ENCODE peak calls at places on chromosome 14, in eight cellular contexts. Y is psoas muscle, V is tibial artery, G is heart left ventricle, J is left lung, M is Peyer's patch, P is hepatocyte, X is lung. L is an unnamed sample. For H3K9me3, the result is how much of the 10 kb centered on the place peaks cover.

GRCh38 chr14:60724080-60724618 is at the start of gene SIX4:
- DNase-seq in X (peak), Y (peak), P (peak), J (peak), G (peak), M (peak), V (peak), L (peak)

GRCh38 chr14:34997762-34998161 is 15.0 kb downstream of the SRP54 start:
- DNase-seq in J (no peak), Y (no peak), G (no peak), X (no peak), V (no peak), P (no peak), M (no peak), L (no peak)

GRCh38 chr14:103094406-103095209 is at the start of gene EXOC3L4:
- DNase-seq in P (peak), Y (no peak), G (peak), J (no peak), M (peak), X (no peak), V (no peak), L (no peak)

GRCh38 chr14:68807148-68807600 is 14.3 kb upstream of the ZFP36L1 start:
- DNase-seq in G (peak), P (peak), V (peak), Y (peak), M (peak), J (peak), X (peak), L (peak)

GRCh38 chr14:82537831-82538230 is 1004.2 kb upstream of the SEL1L start:
- DNase-seq in M (no peak), V (no peak), G (no peak), J (no peak), P (no peak), Y (no peak), X (no peak), L (no peak)

GRCh38 chr14:60652674-60653387 is 3.6 kb upstream of the SIX1 start:
- DNase-seq in G (no peak), M (no peak), Y (no peak), P (no peak), J (no peak), X (no peak), V (no peak), L (no peak)

GRCh38 chr14:39376671-39377403 is 55.4 kb downstream of the FBXO33 start:
- DNase-seq in J (no peak), V (no peak), P (peak), X (no peak), Y (no peak), M (no peak), G (no peak), L (no peak)

GRCh38 chr14:93105362-93105761 is 10.4 kb downstream of the ITPK1 start:
- DNase-seq in G (no peak), V (peak), X (peak), Y (peak), M (no peak), P (no peak), J (peak), L (no peak)

GRCh38 chr14:94123296-94123695 is 6.1 kb downstream of the IFI27L2 start:
- DNase-seq in M (no peak), Y (no peak), J (no peak), V (no peak), P (no peak), G (no peak), X (no peak), L (no peak)

GRCh38 chr14:91867316-91867988 is at the start of gene TC2N:
- DNase-seq in Y (no peak), J (no peak), V (no peak), M (no peak), G (no peak), X (no peak), P (no peak), L (no peak)

GRCh38 chr14:96136361-96136760 is 68.3 kb upstream of the BDKRB2 start:
- DNase-seq in Y (no peak), J (no peak), M (no peak), G (no peak), V (no peak), X (no peak), P (peak), L (no peak)

GRCh38 chr14:88681755-88682494 is 110.8 kb downstream of the EML5 start:
- DNase-seq in V (no peak), P (no peak), X (no peak), Y (no peak), J (no peak), M (no peak), G (no peak), L (no peak)

GRCh38 chr14:88535149-88535548 is 19.7 kb downstream of the PTPN21 start:
- DNase-seq in Y (no peak), M (no peak), V (no peak), P (peak), X (no peak), G (no peak), J (no peak), L (no peak)

GRCh38 chr14:55131782-55132181 is 2.7 kb downstream of the LGALS3 start:
- DNase-seq in Y (no peak), J (no peak), G (no peak), V (no peak), M (no peak), X (no peak), P (no peak), L (no peak)

GRCh38 chr14:35223927-35224326 is 68.3 kb upstream of the PSMA6 start:
- DNase-seq in G (no peak), V (no peak), Y (no peak), X (no peak), P (no peak), M (no peak), J (no peak), L (no peak)

GRCh38 chr14:64812412-64812811 is 67.3 kb downstream of the SPTB start:
- DNase-seq in M (peak), J (peak), V (no peak), P (peak), Y (peak), G (no peak), X (peak), L (no peak)

GRCh38 chr14:75229923-75230792 is 48.5 kb upstream of the FOS start:
- DNase-seq in M (no peak), V (no peak), J (no peak), X (no peak), Y (peak), P (peak), G (no peak), L (peak)

GRCh38 chr14:102761206-102761605 is 16.0 kb upstream of the TRAF3 start:
- DNase-seq in J (no peak), G (no peak), Y (no peak), V (no peak), M (no peak), X (no peak), P (no peak), L (no peak)

GRCh38 chr14:22908601-22909000 is 10.3 kb downstream of the RBM23 start:
- DNase-seq in G (no peak), X (no peak), Y (no peak), P (no peak), J (no peak), M (no peak), V (no peak), L (no peak)

GRCh38 chr14:42190744-42191143 is 584.1 kb downstream of the LRFN5 start:
- DNase-seq in G (no peak), Y (no peak), V (no peak), M (no peak), X (no peak), J (no peak), P (no peak), L (no peak)

GRCh38 chr14:58341152-58341748 is 42.9 kb downstream of the ARID4A start:
- DNase-seq in V (no peak), Y (no peak), P (no peak), G (no peak), M (no peak), J (no peak), X (no peak), L (no peak)

GRCh38 chr14:59362533-59362932 is 102.6 kb downstream of the GPR135 start:
- DNase-seq in V (no peak), J (no peak), G (no peak), X (no peak), Y (no peak), P (no peak), M (no peak), L (no peak)

GRCh38 chr14:61101803-61102548 is 120.9 kb downstream of the SLC38A6 start:
- DNase-seq in Y (no peak), P (no peak), X (no peak), M (no peak), J (no peak), G (no peak), V (no peak), L (no peak)

GRCh38 chr14:54893151-54893760 is 9.4 kb downstream of the GCH1 start:
- DNase-seq in Y (no peak), P (peak), X (no peak), G (no peak), J (no peak), M (no peak), V (no peak), L (peak)

GRCh38 chr14:91243098-91243483 is 1.4 kb downstream of the GPR68 start:
- DNase-seq in P (no peak), V (no peak), J (no peak), M (no peak), Y (no peak), G (no peak), X (no peak), L (no peak)

GRCh38 chr14:101357559-101358319 is 203.6 kb upstream of the DIO3 start:
- DNase-seq in J (no peak), P (no peak), M (no peak), V (no peak), X (no peak), G (no peak), Y (peak), L (no peak)

GRCh38 chr14:78840898-78841297 is 670.7 kb downstream of the NRXN3 start:
- DNase-seq in M (no peak), X (no peak), V (no peak), P (no peak), J (no peak), Y (no peak), G (no peak), L (no peak)

GRCh38 chr14:102696332-102696731 is 80.9 kb upstream of the TRAF3 start:
- DNase-seq in V (no peak), X (no peak), Y (no peak), J (no peak), G (no peak), P (peak), M (peak), L (no peak)

GRCh38 chr14:59964251-59965007 is 44.5 kb downstream of the LRRC9 start:
- DNase-seq in Y (no peak), G (no peak), V (no peak), X (no peak), M (no peak), J (no peak), P (no peak), L (no peak)

GRCh38 chr14:100147691-100148464 is 11.6 kb downstream of the DEGS2 start:
- DNase-seq in X (no peak), Y (no peak), G (no peak), J (no peak), P (no peak), V (no peak), M (peak), L (no peak)

GRCh38 chr14:24976599-24976998 is 73.3 kb downstream of the STXBP6 start:
- DNase-seq in Y (no peak), M (no peak), X (no peak), G (no peak), V (no peak), J (no peak), P (no peak), L (no peak)

GRCh38 chr14:74988131-74988530 is 14.6 kb upstream of the EIF2B2 start:
- DNase-seq in J (no peak), G (no peak), M (no peak), X (no peak), P (no peak), Y (no peak), V (no peak), L (no peak)

GRCh38 chr14:100308112-100308792 is 2.0 kb upstream of the SLC25A29 start:
- DNase-seq in P (no peak), M (no peak), G (no peak), Y (no peak), V (no peak), J (no peak), X (no peak), L (no peak)

GRCh38 chr14:92652413-92653151 is 95.8 kb downstream of the LGMN start:
- DNase-seq in J (no peak), P (no peak), G (no peak), X (no peak), M (no peak), Y (no peak), V (no peak), L (no peak)

GRCh38 chr14:100078997-100079561 is 13.9 kb downstream of the EVL start:
- DNase-seq in G (no peak), V (no peak), M (no peak), X (no peak), Y (no peak), J (no peak), P (peak), L (peak)

GRCh38 chr14:23297878-23298277 is 4.8 kb downstream of the PPP1R3E start:
- DNase-seq in Y (no peak), J (no peak), G (no peak), V (no peak), X (no peak), M (no peak), P (no peak), L (no peak)

GRCh38 chr14:36519431-36520321 is at the start of gene NKX2-1:
- DNase-seq in M (no peak), V (no peak), Y (no peak), X (peak), G (no peak), P (no peak), J (peak), L (no peak)

DNA sequence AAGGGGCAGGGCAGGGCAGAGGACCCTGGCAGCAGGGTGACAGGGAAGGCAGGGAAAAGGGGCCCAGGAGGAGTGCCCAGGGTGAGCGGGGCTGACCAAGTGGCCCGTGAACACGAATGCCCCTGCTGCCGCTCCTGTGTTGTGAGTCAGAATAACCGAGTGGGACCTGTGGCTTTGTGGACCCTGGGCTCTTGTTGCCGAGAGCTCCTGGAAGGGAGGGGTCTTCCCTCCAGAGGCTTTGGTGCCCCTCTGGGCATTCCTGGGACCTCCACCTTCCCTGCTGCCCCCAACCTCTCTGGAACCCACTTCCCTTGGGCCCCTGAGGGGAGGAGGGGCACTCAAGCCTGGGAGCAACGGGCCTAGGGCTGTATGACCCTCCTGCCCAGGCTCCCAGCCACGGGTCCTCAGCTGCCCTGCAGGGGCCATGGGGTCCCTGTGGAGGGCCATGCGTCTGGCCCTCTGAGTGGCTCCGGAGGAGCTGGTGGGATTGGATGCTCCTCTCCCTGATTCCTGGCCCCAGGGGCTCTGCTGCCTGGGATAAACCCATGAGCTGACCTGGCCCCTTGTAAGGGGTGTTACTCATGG is 319.4 kb downstream of the TMEM121 start:
- DNase-seq in P (no peak), J (peak), Y (no peak), X (no peak), V (peak), M (peak), G (no peak), L (no peak)
- H3K9me3 ChIP-seq in P (under half), J (under half), Y (under half), X (under half), V (under half), M (under half), G (under half), L (under half)

GRCh38 chr14:73168274-73168673 is 32.0 kb downstream of the PSEN1 start:
- DNase-seq in V (no peak), G (no peak), M (no peak), P (no peak), X (no peak), J (no peak), Y (no peak), L (no peak)

GRCh38 chr14:73168691-73169090 is 32.4 kb downstream of the PSEN1 start:
- DNase-seq in P (no peak), V (no peak), G (no peak), X (no peak), M (no peak), J (no peak), Y (no peak), L (no peak)

GRCh38 chr14:73176673-73177072 is 40.4 kb downstream of the PSEN1 start:
- DNase-seq in V (no peak), Y (no peak), X (no peak), P (no peak), G (no peak), M (no peak), J (no peak), L (no peak)

GRCh38 chr14:73170686-73171085 is 34.4 kb downstream of the PSEN1 start:
- DNase-seq in J (no peak), X (no peak), G (no peak), P (no peak), Y (no peak), V (no peak), M (no peak), L (no peak)

DNA sequence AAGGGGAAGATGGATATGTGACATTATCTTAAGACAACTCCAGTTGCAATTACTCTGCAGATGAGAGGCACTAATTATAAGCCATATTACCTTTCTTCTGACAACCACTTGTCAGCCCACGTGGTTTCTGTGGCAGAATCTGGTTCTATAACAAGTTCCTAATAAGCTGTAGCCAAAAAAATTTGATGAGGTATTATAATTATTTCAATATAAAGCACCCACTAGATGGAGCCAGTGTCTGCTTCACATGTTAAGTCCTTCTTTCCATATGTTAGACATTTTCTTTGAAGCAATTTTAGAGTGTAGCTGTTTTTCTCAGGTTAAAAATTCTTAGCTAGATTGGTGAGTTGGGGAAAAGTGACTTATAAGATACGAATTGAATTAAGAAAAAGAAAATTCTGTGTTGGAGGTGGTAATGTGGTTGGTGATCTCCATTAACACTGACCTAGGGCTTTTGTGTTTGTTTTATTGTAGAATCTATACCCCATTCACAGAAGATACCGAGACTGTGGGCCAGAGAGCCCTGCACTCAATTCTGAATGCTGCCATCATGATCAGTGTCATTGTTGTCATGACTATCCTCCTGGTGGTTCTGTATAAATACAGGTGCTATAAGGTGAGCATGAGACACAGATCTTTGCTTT is 36.9 kb downstream of the PSEN1 start:
- DNase-seq in X (no peak), M (no peak), Y (no peak), P (peak), G (no peak), V (no peak), J (no peak), L (no peak)
- H3K27ac ChIP-seq in X (no peak), M (no peak), Y (no peak), P (no peak), G (no peak), V (no peak), J (no peak), L (no peak)

GRCh38 chr14:98700748-98701147 is 571.2 kb downstream of the BCL11B start:
- DNase-seq in P (no peak), V (no peak), G (no peak), X (no peak), Y (no peak), M (no peak), J (no peak), L (no peak)

GRCh38 chr14:98704441-98704840 is 567.6 kb downstream of the BCL11B start:
- DNase-seq in Y (no peak), M (no peak), P (no peak), J (no peak), X (no peak), G (no peak), V (no peak), L (no peak)

GRCh38 chr14:98705826-98706225 is 566.2 kb downstream of the BCL11B start:
- DNase-seq in V (no peak), P (no peak), X (no peak), G (no peak), Y (no peak), J (no peak), M (no peak), L (no peak)

GRCh38 chr14:98698341-98698740 is 573.7 kb downstream of the BCL11B start:
- DNase-seq in Y (no peak), G (no peak), J (no peak), P (no peak), M (no peak), V (no peak), X (no peak), L (no peak)

GRCh38 chr14:98701377-98701776 is 570.6 kb downstream of the BCL11B start:
- DNase-seq in M (no peak), J (no peak), P (no peak), Y (no peak), G (no peak), X (no peak), V (no peak), L (no peak)
- H3K9me3 ChIP-seq in M (under half), J (under half), P (under half), Y (under half), G (under half), X (under half), V (under half), L (under half)

GRCh38 chr14:50037837-50038236 is 78.5 kb downstream of the VCPKMT start:
- DNase-seq in X (no peak), M (no peak), J (no peak), P (no peak), V (no peak), Y (no peak), G (no peak), L (no peak)
- H3K27ac ChIP-seq in X (peak), M (peak), J (peak), P (no peak), V (peak), Y (no peak), G (no peak), L (no peak)

GRCh38 chr14:20044243-20044642 is 8.4 kb upstream of the OR4K13 start:
- DNase-seq in X (no peak), J (no peak), M (no peak), Y (no peak), P (no peak), G (no peak), V (no peak), L (no peak)
- H3K9me3 ChIP-seq in X (under half), J (under half), M (under half), Y (under half), P (under half), G (under half), V (under half), L (under half)

DNA sequence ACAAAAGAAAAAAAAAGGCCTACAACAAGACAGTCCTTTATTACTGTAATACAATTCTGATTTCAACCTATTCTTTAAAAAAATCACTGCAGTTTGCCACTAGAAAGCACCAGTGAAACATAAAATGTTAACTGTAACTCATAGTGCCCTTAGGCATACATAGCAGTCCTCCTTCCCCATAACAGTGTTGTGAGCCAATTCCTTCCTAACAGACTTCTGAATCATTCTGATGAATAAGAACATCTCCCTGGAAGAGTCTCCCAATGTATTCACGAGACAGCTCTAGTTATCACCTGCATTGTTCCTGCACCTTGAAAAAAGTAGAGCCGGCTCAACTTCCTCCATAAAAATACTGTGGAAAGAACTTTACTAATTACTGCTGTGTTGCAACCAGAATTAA is 213.6 kb upstream of the FSCB start:
- DNase-seq in M (no peak), X (no peak), P (no peak), Y (no peak), V (no peak), G (no peak), J (no peak), L (no peak)
- H3K27ac ChIP-seq in M (no peak), X (no peak), P (no peak), Y (no peak), V (no peak), G (no peak), J (no peak), L (no peak)

DNA sequence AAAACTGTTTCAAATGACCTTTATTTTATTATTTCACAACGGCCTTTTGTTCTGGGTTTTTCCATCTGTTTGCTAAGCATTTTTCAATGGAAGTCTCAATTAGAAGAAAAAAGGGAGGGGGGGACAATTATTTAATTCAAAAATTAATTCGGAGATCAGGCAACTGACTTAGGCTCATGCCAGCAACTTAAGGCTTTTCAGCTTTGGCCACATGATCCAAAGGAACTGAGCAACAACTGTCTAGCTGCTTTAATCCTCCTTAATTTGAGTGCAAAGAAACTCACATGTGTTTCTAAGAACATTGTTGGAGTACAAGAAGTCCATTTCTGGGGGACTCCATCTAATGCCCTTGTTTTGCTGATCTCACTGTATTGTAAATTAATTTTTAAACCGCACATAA is 188.0 kb downstream of the EXOC5 start:
- DNase-seq in P (no peak), V (no peak), J (no peak), G (no peak), X (no peak), Y (no peak), M (no peak), L (no peak)
- H3K9me3 ChIP-seq in P (under half), V (under half), J (under half), G (under half), X (under half), Y (under half), M (under half), L (under half)